ENCODE peak calls at places on chromosomes 12 and 14, in five cellular contexts. E is K562, L is HCT116, W is H1, F is GM12878. I is an unnamed sample.

GRCh38 chr14:72604133-72604532 is 289.8 kb downstream of the DPF3 start:
- DNase-seq in W (no peak), E (no peak), L (no peak), F (no peak), I (no peak)

GRCh38 chr14:51368721-51369163 is 128.7 kb downstream of the TMX1 start:
- DNase-seq in L (no peak), F (no peak), E (no peak), W (no peak), I (no peak)

GRCh38 chr12:120887253-120888043 is 16.7 kb downstream of the SPPL3 start:
- DNase-seq in F (no peak), L (no peak), W (no peak), E (no peak), I (no peak)

GRCh38 chr14:21087294-21088091 is 11.0 kb downstream of the ZNF219 start:
- DNase-seq in E (no peak), L (no peak), W (no peak), F (no peak), I (no peak)

GRCh38 chr12:66241061-66242043 is 52.3 kb downstream of the IRAK3 start:
- DNase-seq in L (no peak), F (no peak), E (no peak), W (no peak), I (no peak)

GRCh38 chr14:74347795-74348100 is 523 bp upstream of the VRTN start:
- DNase-seq in E (no peak), W (no peak), L (no peak), F (no peak), I (no peak)

GRCh38 chr12:81639196-81639595 is 120.0 kb downstream of the PPFIA2 start:
- DNase-seq in L (no peak), E (no peak), F (no peak), W (no peak), I (no peak)

GRCh38 chr14:61406670-61407069 is 85.3 kb downstream of the PRKCH start:
- DNase-seq in E (no peak), W (no peak), F (no peak), L (no peak), I (no peak)

GRCh38 chr14:87601011-87601410 is 392.0 kb downstream of the GALC start:
- DNase-seq in L (no peak), W (no peak), E (no peak), F (no peak), I (no peak)

GRCh38 chr14:55107766-55108554 is 21.1 kb upstream of the LGALS3 start:
- DNase-seq in E (peak; percentile 83), L (peak; percentile 91), W (no peak), F (no peak), I (no peak)

GRCh38 chr12:57615637-57616036 is 4.4 kb downstream of the ARHGEF25 start:
- DNase-seq in F (no peak), W (no peak), E (no peak), L (no peak), I (no peak)

GRCh38 chr12:94650143-94651056 is at the start of gene TMCC3:
- DNase-seq in L (no peak), E (no peak), W (peak; percentile 63), F (no peak), I (no peak)

GRCh38 chr12:7905071-7905470 is 30.9 kb downstream of the SLC2A3 start:
- DNase-seq in E (no peak), L (no peak), W (no peak), F (no peak), I (no peak)

GRCh38 chr12:7907009-7907408 is 29.0 kb downstream of the SLC2A3 start:
- DNase-seq in W (peak; percentile 58), F (no peak), L (peak; percentile 56), E (peak; percentile 74), I (no peak)
- TF ChIP-seq POLR2AphosphoS5 in W (no peak), F (no peak), L (no peak), E (no peak), I (no peak)

DNA sequence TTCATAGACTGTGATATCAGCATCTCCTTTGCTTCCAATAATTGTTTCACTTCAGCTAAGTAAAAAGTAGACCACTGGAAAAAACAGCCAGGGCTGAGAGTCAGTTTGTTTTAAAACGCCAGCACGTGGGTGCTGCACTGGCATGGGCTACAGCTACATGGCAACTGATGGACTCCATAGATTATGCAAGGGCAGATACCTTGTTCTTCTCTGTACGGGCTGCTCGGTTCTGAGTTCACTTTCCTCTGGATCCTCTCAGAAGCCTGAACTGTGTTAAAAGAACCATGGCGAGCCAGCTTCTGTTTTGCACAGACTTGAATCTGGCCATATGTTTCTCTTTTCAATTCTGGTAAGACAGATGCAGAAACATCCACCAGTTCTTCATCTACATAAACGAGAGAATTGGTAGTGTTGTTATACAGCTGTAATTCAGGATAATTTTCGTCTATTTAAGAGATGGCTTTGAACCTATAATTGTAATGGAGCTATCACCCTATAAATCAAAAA is 31.7 kb downstream of the E2F7 start:
- DNase-seq in E (no peak), F (no peak), L (no peak), W (no peak), I (no peak)
- TF ChIP-seq SIN3A in E (no peak), F (no peak), L (no peak), W (no peak), I (no peak)

DNA sequence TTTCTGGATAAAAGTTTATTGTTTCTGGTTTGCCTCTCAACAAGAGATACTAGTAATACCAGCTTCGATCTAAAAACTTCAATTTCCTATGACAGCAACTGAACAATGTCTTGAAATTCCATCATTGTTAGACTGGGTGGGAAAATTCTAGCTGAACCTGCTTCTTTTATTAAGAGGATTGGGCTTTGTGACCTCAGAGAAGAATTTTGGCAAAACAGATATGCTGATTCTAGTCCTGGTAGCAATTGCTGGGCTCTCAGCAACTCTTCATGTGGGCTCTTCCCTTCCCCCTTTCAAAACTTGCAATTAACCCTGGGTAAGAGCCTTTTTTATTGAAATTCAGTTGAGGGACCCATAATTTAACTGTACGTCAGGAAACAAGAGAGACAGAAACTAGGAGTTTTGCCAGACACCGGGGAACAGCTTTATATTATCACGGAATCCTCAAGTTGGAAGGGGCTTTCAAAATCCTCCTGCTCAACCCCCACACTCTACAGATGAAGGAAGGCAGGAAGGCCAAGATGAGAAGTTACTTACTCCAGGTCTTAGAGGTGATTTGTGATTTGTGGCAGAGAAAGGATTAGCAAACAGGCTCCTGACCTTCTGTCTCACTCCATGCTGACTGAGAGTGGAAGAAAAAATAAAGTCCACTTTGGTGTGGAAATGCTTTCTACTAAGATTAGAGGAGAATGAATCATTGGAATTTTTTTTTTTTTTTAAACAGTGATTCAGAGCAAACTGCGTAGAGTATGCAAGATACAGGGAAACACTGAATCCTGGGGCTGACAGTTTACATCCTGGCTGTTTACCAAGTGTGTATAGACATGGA is 239.0 kb upstream of the ATP2B1 start:
- DNase-seq in F (no peak), L (no peak), E (no peak), W (no peak), I (peak; percentile 38)
- TF ChIP-seq POLR2AphosphoS5 in F (no peak), L (no peak), E (no peak), W (no peak), I (no peak)

GRCh38 chr12:109130755-109131521 is 14.6 kb downstream of the ACACB start:
- DNase-seq in L (peak; percentile 10), E (no peak), F (no peak), W (no peak), I (no peak)
- TF ChIP-seq SIN3A in L (no peak), E (no peak), F (no peak), W (no peak), I (no peak)

GRCh38 chr14:69613312-69614073 is 2.1 kb downstream of the SUSD6 start:
- DNase-seq in F (no peak), W (no peak), E (no peak), L (no peak), I (no peak)
- TF ChIP-seq POLR2AphosphoS5 in F (peak; percentile 55), W (no peak), E (no peak), L (no peak), I (no peak)

DNA sequence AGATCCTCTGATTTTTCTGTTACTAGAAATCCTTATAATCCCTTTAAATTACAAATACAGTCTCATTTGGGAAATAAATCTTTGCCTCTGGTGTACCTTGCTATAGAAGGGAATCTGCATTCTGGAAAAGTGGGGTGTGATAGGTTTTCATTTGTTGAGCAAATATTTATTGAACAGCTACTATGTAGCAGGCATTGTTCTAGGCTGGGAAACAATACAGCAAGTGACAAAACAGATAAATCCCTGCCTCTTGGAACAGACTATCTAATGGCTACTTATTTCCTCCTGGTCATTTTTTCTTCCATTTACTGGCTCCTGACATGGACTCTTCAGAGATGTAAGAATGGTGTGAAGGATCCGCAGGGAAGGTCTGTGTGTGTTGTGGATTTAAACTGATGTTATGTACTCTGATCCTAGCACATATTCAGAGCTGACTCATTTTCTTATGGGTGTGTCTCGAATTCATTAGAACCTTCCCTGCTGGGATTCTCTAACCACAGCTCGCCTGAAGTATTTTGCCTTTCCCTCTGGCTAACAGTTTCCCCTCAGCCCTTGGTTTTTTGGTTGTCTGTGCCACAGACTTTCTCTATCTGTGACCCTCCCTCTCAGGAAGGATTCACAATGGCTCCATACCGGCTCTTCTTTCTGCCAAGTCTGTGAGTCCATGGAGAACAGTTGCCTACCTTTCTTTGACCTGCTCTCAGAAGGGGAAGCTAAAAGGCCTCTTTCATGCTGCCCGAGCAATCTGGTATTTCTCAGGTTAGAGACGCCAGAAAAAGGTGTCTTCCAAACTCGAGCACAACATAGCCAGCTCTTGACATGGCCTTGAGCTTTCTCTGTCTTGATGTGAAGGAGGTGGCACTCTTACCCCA is 53.7 kb downstream of the TMTC2 start:
- DNase-seq in F (no peak), E (no peak), W (no peak), L (peak; percentile 84), I (peak; percentile 1)
- TF ChIP-seq SIN3A in F (no peak), E (no peak), W (no peak), L (no peak), I (no peak)

DNA sequence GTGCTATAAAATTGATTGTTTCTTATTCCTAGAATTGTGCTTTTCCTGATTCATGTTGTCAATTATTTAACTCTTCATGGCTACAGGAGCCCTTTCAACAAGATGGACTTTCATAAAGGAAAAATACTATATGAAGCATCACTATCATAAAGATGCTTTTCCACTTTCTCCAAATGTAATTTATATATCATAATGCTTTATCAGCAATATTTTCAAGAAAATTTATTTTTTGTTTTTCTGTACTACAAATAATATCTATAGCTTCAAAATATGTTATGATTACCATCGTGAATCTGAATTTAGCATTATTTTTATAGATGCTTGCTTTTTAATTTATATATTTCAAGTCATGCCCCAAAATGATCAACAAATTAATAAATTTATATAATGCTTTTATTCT is 873.5 kb upstream of the LRFN5 start:
- DNase-seq in F (no peak), E (no peak), L (no peak), W (no peak), I (no peak)
- TF ChIP-seq POLR2AphosphoS5 in F (no peak), E (no peak), L (no peak), W (no peak), I (no peak)

DNA sequence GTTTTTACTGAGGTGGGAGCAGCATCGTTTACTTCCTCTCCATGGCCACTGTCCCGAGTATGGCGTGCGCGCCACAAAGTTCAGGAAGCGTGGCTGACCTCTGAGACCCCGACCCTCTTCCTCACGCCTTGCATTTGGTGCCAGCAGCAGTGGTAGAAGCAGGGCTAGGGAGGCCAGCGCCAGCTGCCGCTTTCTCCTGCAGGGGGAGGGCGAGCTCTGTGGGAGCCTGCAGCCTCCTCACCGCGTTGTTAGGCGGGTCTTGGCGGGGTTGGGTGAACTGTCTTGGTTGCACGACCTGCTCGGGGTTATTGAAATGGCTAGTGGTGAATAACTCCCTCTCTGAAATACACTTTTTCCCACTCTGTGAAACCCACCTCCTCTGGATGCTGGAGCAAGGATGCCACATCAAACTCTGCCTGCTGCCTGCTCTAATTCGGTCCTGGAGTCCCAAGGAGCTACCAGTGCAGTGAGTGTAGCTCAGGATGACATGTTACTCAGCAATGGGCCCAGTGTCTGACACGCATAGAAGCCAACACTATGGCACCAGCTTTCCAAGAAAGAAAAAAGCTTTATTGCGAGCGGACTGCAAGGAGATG is 22.3 kb upstream of the TDRD9 start:
- DNase-seq in E (no peak), W (peak; percentile 72), L (no peak), F (no peak), I (no peak)
- TF ChIP-seq SIN3A in E (no peak), W (no peak), L (no peak), F (no peak), I (no peak)